ENCODE peak calls at places on chromosomes 16 and 17, in six cellular contexts. W is HTR-8/SVneo; V is ACHN; J is ascending aorta; L is NCI-H460; K is activated naive CD8-positive, alpha-beta T cell treated with anti-CD3 and anti-CD28 coated beads for 36 hours. C is an unnamed sample.

GRCh38 chr17:65101371-65101770 is 35.8 kb upstream of the RGS9 start:
- DNase-seq in W (no peak), V (no peak), J (no peak), L (no peak), K (no peak), C (no peak)

GRCh38 chr17:82596837-82597672 is 51.2 kb downstream of the WDR45B start:
- DNase-seq in W (no peak), V (no peak), J (no peak), L (no peak), K (no peak), C (no peak)

GRCh38 chr17:62681061-62681938 is 53.8 kb downstream of the MRC2 start:
- DNase-seq in W (no peak), V (no peak), J (no peak), L (no peak), K (no peak), C (no peak)

GRCh38 chr17:1782171-1782567 is 20.3 kb downstream of the SERPINF1 start:
- DNase-seq in W (no peak), V (no peak), J (no peak), L (no peak), K (no peak), C (no peak)

GRCh38 chr17:35089846-35090193 is 26.3 kb upstream of the RFFL start:
- DNase-seq in W (peak), V (peak), J (no peak), L (peak), K (peak), C (no peak)

GRCh38 chr16:85018529-85019236 is 7.3 kb upstream of the ZDHHC7 start:
- DNase-seq in W (no peak), V (peak), J (no peak), L (no peak), K (no peak), C (no peak)

GRCh38 chr16:30121741-30122620 is 1.0 kb downstream of the MAPK3 start:
- DNase-seq in W (no peak), V (no peak), J (peak), L (no peak), K (no peak), C (no peak)

GRCh38 chr16:49497466-49497865 is 123.9 kb downstream of the C16orf78 start:
- DNase-seq in W (no peak), V (no peak), J (peak), L (no peak), K (no peak), C (peak)

GRCh38 chr17:79320331-79320730 is 245.7 kb downstream of the ENGASE start:
- DNase-seq in W (no peak), V (no peak), J (no peak), L (no peak), K (no peak), C (no peak)